ENCODE peak calls at places on chromosomes 4 and X, in ten cellular contexts. U is esophagus squamous epithelium; O is GM13977; D is choroid plexus epithelial cell; G is neural progenitor cell; F is osteocyte; Y is EL; A is GM12865; S is stimulated activated CD4-positive, alpha-beta T cell treated with anti-CD3 and anti-CD28 coated beads, TNF-alpha, amount 100 ng/mL, for 48 hours; I is NCI-H146. K is an unnamed sample.

GRCh38 chr4:150853882-150854281 is 161.2 kb downstream of the LRBA start:
- DNase-seq in O (no peak), S (no peak), U (no peak), Y (no peak), G (no peak), A (no peak), I (no peak), F (no peak), D (no peak), K (no peak)

GRCh38 chrX:3176439-3176820 is 135.2 kb downstream of the ARSF start:
- DNase-seq in D (peak), F (no peak), U (no peak), I (no peak), Y (peak), G (peak), A (no peak), O (no peak), S (no peak), K (no peak)

GRCh38 chrX:6053126-6053625 is 175.5 kb downstream of the NLGN4X start:
- DNase-seq in S (no peak), F (no peak), G (no peak), D (no peak), Y (no peak), O (no peak), A (no peak), I (no peak), U (no peak), K (no peak)

GRCh38 chr4:40292313-40292759 is 42.8 kb upstream of the CHRNA9 start:
- DNase-seq in F (no peak), S (no peak), A (no peak), I (no peak), D (peak), O (no peak), Y (peak), U (no peak), G (no peak), K (no peak)

GRCh38 chr4:2441393-2442174 is 22.8 kb downstream of the CFAP99 start:
- DNase-seq in F (peak), D (peak), I (peak), G (peak), S (peak), Y (peak), A (peak), U (no peak), O (peak), K (peak)

GRCh38 chr4:59979061-59979460 is 1221.1 kb upstream of the ADGRL3 start:
- DNase-seq in A (no peak), O (no peak), S (no peak), U (no peak), I (no peak), F (no peak), D (no peak), G (no peak), Y (no peak), K (no peak)

GRCh38 chr4:17033256-17034245 is 135.1 kb upstream of the LDB2 start:
- DNase-seq in D (peak), S (no peak), I (no peak), G (no peak), O (no peak), Y (no peak), U (no peak), A (no peak), F (no peak), K (no peak)

GRCh38 chrX:10022580-10023245 is 55.6 kb downstream of the CLDN34 start:
- DNase-seq in O (no peak), I (no peak), U (no peak), A (no peak), G (no peak), F (no peak), S (no peak), D (peak), Y (peak), K (no peak)

GRCh38 chr4:109278594-109279031 is 23.8 kb downstream of the COL25A1 start:
- DNase-seq in U (no peak), A (peak), D (no peak), G (no peak), O (no peak), F (no peak), I (no peak), Y (no peak), S (no peak), K (no peak)

GRCh38 chrX:109959356-109959871 is 43.5 kb upstream of the TMEM164 start:
- DNase-seq in Y (no peak), O (no peak), D (no peak), G (no peak), I (no peak), S (no peak), U (no peak), A (no peak), F (no peak), K (no peak)